ENCODE peak calls at places on chromosomes 7 and 10, in nine cellular contexts. J is body of pancreas; E is fibroblast of lung; Z is CD8-positive, alpha-beta memory T cell; V is aorta; A is effector memory CD4-positive, alpha-beta T cell; I is heart right ventricle; P is A549; D is right cardiac atrium. X is an unnamed sample.

GRCh38 chr7:93115796-93116195 is 2.0 kb downstream of the SAMD9 start:
- DNase-seq in J (no peak), E (peak; percentile 79), Z (no peak), V (no peak), A (no peak), I (no peak), P (peak; percentile 44), D (no peak), X (no peak)

GRCh38 chr10:124719213-124719851 is 24.8 kb downstream of the FAM53B start:
- DNase-seq in J (peak; percentile 53), E (peak; percentile 78), Z (peak; percentile 57), V (peak; percentile 80), A (peak; percentile 54), I (no peak), P (peak; percentile 26), D (peak; percentile 75), X (peak; percentile 45)

GRCh38 chr10:43128958-43129706 is 9.1 kb upstream of the CSGALNACT2 start:
- DNase-seq in J (no peak), E (peak; percentile 98), Z (no peak), V (peak; percentile 55), A (no peak), I (no peak), P (no peak), D (no peak), X (peak; percentile 66)

GRCh38 chr7:139583826-139584553 is 60.5 kb downstream of the CLEC2L start:
- DNase-seq in J (no peak), E (no peak), Z (no peak), V (no peak), A (no peak), I (no peak), P (no peak), D (no peak), X (peak; percentile 32)

GRCh38 chr7:53358301-53358700 is 322.9 kb downstream of the POM121L12 start:
- DNase-seq in J (no peak), E (no peak), Z (no peak), V (no peak), A (no peak), I (no peak), P (no peak), D (no peak), X (no peak)

GRCh38 chr10:29634764-29635625 is at the start of gene SVIL:
- DNase-seq in J (peak; percentile 27), E (peak; percentile 81), Z (no peak), V (peak; percentile 79), A (no peak), I (peak; percentile 41), P (no peak), D (peak; percentile 72), X (peak; percentile 65)

GRCh38 chr7:7178906-7179305 is 3.4 kb upstream of the C1GALT1 start:
- DNase-seq in J (no peak), E (peak; percentile 25), Z (no peak), V (no peak), A (no peak), I (no peak), P (peak; percentile 18), D (no peak), X (no peak)

GRCh38 chr10:113525713-113526112 is 27.1 kb upstream of the HABP2 start:
- DNase-seq in J (no peak), E (no peak), Z (no peak), V (no peak), A (no peak), I (no peak), P (no peak), D (no peak), X (no peak)

GRCh38 chr7:114865564-114865963 is 56.3 kb upstream of the MDFIC start:
- DNase-seq in J (peak; percentile 51), E (peak; percentile 52), Z (peak; percentile 22), V (peak; percentile 70), A (peak; percentile 24), I (peak; percentile 23), P (peak; percentile 58), D (peak; percentile 58), X (peak; percentile 50)

GRCh38 chr10:110504111-110504735 is 6.5 kb downstream of the DUSP5 start:
- DNase-seq in J (no peak), E (peak; percentile 81), Z (peak; percentile 26), V (peak; percentile 72), A (peak; percentile 45), I (no peak), P (peak; percentile 38), D (no peak), X (peak; percentile 63)

GRCh38 chr7:129784437-129784782 is 168.3 kb downstream of the UBE2H start:
- DNase-seq in J (no peak), E (no peak), Z (no peak), V (no peak), A (no peak), I (no peak), P (no peak), D (peak; percentile 49), X (no peak)
- H3K4me1 ChIP-seq in J (peaks cover 51% of the 10 kb centered on the region), E (no peaks in the 10 kb centered on the region), Z (peaks cover 52% of the 10 kb centered on the region), V (no peaks in the 10 kb centered on the region), A (peaks cover 58% of the 10 kb centered on the region), I (peaks cover 10% of the 10 kb centered on the region), P (peaks cover 4% of the 10 kb centered on the region), D (no peaks in the 10 kb centered on the region), X (peaks cover 19% of the 10 kb centered on the region)

DNA sequence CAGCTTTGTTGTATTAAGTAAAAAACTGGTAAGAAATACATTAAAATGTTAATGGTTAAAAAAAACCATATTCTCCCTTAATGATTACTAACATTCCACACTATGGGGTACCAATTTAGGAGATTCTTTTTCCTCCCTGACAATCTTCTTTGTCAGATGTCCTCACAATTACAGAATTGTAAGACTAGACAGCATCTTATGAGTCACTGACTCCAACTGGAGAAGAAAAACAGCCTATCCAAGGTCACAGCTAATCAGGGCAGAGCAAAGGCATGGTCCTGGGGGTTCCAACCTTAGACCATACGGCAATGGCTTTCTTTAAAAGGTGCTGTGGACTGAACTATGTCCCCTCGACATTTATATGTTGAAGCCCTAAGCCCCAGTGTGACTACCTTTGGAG is 127.6 kb downstream of the DLG5 start:
- DNase-seq in J (no peak), E (peak; percentile 6), Z (no peak), V (no peak), A (no peak), I (no peak), P (no peak), D (no peak), X (no peak)
- H3K4me1 ChIP-seq in J (no peaks in the 10 kb centered on the region), E (peaks cover 2% of the 10 kb centered on the region), Z (peaks cover 5% of the 10 kb centered on the region), V (no peaks in the 10 kb centered on the region), A (peaks cover 14% of the 10 kb centered on the region), I (no peaks in the 10 kb centered on the region), P (no peaks in the 10 kb centered on the region), D (no peaks in the 10 kb centered on the region), X (peaks cover 18% of the 10 kb centered on the region)

GRCh38 chr7:96306385-96307125 is 15.3 kb downstream of the SLC25A13 start:
- DNase-seq in J (no peak), E (no peak), Z (no peak), V (no peak), A (no peak), I (no peak), P (no peak), D (no peak), X (no peak)
- H3K4me1 ChIP-seq in J (peaks cover 48% of the 10 kb centered on the region), E (peaks cover 13% of the 10 kb centered on the region), Z (peaks cover 7% of the 10 kb centered on the region), V (no peaks in the 10 kb centered on the region), A (no peaks in the 10 kb centered on the region), I (no peaks in the 10 kb centered on the region), P (peaks cover 17% of the 10 kb centered on the region), D (peaks cover 8% of the 10 kb centered on the region), X (peaks cover 21% of the 10 kb centered on the region)

GRCh38 chr10:26455567-26456315 is 17.6 kb downstream of the APBB1IP start:
- DNase-seq in J (no peak), E (peak; percentile 16), Z (no peak), V (no peak), A (no peak), I (no peak), P (no peak), D (no peak), X (no peak)

GRCh38 chr10:26453850-26454249 is 15.7 kb downstream of the APBB1IP start:
- DNase-seq in J (no peak), E (no peak), Z (no peak), V (no peak), A (no peak), I (no peak), P (no peak), D (no peak), X (no peak)

GRCh38 chr10:26451903-26452302 is 13.8 kb downstream of the APBB1IP start:
- DNase-seq in J (no peak), E (no peak), Z (no peak), V (no peak), A (no peak), I (no peak), P (no peak), D (no peak), X (no peak)

GRCh38 chr10:26457088-26457487 is 18.9 kb downstream of the APBB1IP start:
- DNase-seq in J (no peak), E (no peak), Z (no peak), V (no peak), A (no peak), I (no peak), P (no peak), D (no peak), X (no peak)

GRCh38 chr10:26454891-26455290 is 16.8 kb downstream of the APBB1IP start:
- DNase-seq in J (no peak), E (no peak), Z (no peak), V (no peak), A (no peak), I (no peak), P (no peak), D (no peak), X (no peak)
- H3K4me1 ChIP-seq in J (no peaks in the 10 kb centered on the region), E (no peaks in the 10 kb centered on the region), Z (peaks cover 77% of the 10 kb centered on the region), V (no peaks in the 10 kb centered on the region), A (peaks cover 50% of the 10 kb centered on the region), I (no peaks in the 10 kb centered on the region), P (peaks cover 5% of the 10 kb centered on the region), D (no peaks in the 10 kb centered on the region), X (no peaks in the 10 kb centered on the region)

GRCh38 chr10:100970914-100971811 is 1.9 kb downstream of the SEMA4G start:
- DNase-seq in J (peak; percentile 71), E (no peak), Z (no peak), V (no peak), A (no peak), I (no peak), P (peak; percentile 48), D (no peak), X (no peak)
- H3K4me1 ChIP-seq in J (peaks cover 55% of the 10 kb centered on the region), E (peaks cover 3% of the 10 kb centered on the region), Z (peaks cover 5% of the 10 kb centered on the region), V (no peaks in the 10 kb centered on the region), A (peaks cover 6% of the 10 kb centered on the region), I (peaks cover 3% of the 10 kb centered on the region), P (peaks cover 34% of the 10 kb centered on the region), D (no peaks in the 10 kb centered on the region), X (peaks cover 24% of the 10 kb centered on the region)